ENCODE peak calls at places on chromosome 18, in ten cellular contexts. V, K, W, P, X, L, G, H, N and O are unnamed samples.

GRCh38 chr18:49694402-49694801 is 118.9 kb downstream of the ACAA2 start:
- DNase-seq in G (no peak), N (no peak), X (no peak), W (no peak), K (no peak), L (no peak), P (no peak), H (no peak), V (no peak), O (no peak)

GRCh38 chr18:7417742-7418141 is 149.4 kb upstream of the PTPRM start:
- DNase-seq in X (no peak), L (no peak), H (peak), W (no peak), G (no peak), K (no peak), V (no peak), P (no peak), N (no peak), O (peak)

GRCh38 chr18:57807336-57808117 is 4.4 kb upstream of the ATP8B1 start:
- DNase-seq in N (no peak), L (no peak), X (no peak), P (no peak), K (no peak), V (no peak), G (peak), W (no peak), H (no peak), O (no peak)

GRCh38 chr18:26941608-26942007 is 76.1 kb upstream of the AQP4 start:
- DNase-seq in P (no peak), G (no peak), H (no peak), W (peak), K (no peak), X (no peak), N (no peak), V (no peak), L (peak), O (no peak)

GRCh38 chr18:6821346-6821745 is 91.8 kb downstream of the ARHGAP28 start:
- DNase-seq in K (no peak), G (no peak), H (no peak), W (no peak), P (no peak), L (no peak), X (no peak), V (no peak), N (no peak), O (no peak)

GRCh38 chr18:9659499-9660387 is 45.4 kb upstream of the PPP4R1 start:
- DNase-seq in X (no peak), W (no peak), N (no peak), G (no peak), L (no peak), K (no peak), H (no peak), V (no peak), P (no peak), O (no peak)

GRCh38 chr18:61237529-61237928 is 95.7 kb upstream of the CDH20 start:
- DNase-seq in N (no peak), V (no peak), G (no peak), L (no peak), K (no peak), H (no peak), P (no peak), W (no peak), X (no peak), O (no peak)

GRCh38 chr18:48868468-48869466 is 82.0 kb downstream of the SMAD7 start:
- DNase-seq in P (no peak), L (no peak), K (peak), X (peak), H (no peak), N (no peak), V (no peak), G (peak), W (no peak), O (no peak)

GRCh38 chr18:79590191-79591039 is 89.2 kb upstream of the CTDP1 start:
- DNase-seq in W (no peak), V (no peak), K (no peak), H (no peak), X (no peak), L (no peak), N (no peak), P (no peak), G (no peak), O (no peak)

GRCh38 chr18:78980279-78980771 is 707 bp downstream of the SALL3 start:
- DNase-seq in H (no peak), X (no peak), G (no peak), P (no peak), L (no peak), W (no peak), K (no peak), N (no peak), V (no peak), O (no peak)

GRCh38 chr18:26103579-26103978 is 13.2 kb upstream of the SS18 start:
- DNase-seq in G (no peak), L (peak), K (peak), H (peak), P (no peak), V (no peak), X (no peak), W (peak), N (no peak), O (no peak)

DNA sequence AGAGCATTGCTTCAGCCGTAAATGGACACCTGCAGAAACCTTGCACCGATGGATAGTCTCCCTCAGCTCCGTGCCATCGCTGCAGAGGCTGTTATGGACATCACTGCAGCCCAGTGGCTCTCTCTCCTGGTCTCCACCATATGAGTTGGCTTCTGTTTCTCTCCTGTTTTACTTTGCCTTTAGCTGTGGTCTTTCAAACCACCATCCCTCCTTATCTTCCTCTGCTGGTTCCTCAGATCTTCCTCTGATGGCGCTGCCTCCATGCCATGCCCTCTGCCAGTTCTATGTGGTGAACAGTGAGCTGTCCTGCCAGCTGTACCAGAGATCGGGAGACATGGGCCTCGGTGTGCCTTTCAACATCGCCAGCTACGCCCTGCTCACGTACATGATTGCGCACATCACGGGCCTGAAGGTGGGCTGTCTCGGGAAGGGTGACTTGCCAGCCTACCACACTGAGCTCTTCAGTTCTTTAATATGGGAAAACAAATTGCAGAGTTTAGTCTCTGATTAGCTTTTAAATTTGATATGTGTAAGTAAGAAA is 13.1 kb downstream of the TYMS start:
- DNase-seq in W (no peak), V (no peak), P (no peak), G (no peak), N (no peak), X (no peak), L (no peak), K (no peak), H (no peak), O (no peak)
- TF ChIP-seq POLR2A in W (no peak), V (no peak), P (no peak), G (no peak), N (peak), X (peak), L (no peak), K (no peak), H (no peak), O (no peak)

DNA sequence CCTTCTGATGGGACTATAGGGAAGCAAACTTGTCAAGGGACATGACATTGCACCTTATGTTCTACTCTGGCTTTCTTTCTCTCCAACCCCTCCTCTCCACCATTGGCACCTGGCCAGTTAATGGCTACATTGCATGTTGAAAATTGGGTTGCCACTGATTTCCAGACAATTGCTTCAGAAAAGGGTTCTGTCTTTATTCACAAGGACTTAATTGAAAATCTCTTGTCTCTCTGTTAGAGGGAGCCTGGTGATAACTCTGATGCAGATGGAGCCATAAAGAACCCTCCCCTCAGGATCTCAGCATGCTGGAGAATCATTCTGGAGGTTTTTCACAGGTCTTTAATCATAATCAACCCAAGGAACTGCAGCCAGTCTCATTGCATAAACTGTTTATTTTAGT is 316.9 kb downstream of the RIT2 start:
- DNase-seq in L (no peak), W (no peak), G (no peak), P (no peak), X (no peak), H (no peak), K (no peak), V (no peak), N (no peak), O (no peak)
- TF ChIP-seq POLR2A in L (no peak), W (no peak), G (no peak), P (no peak), X (no peak), H (no peak), K (no peak), V (no peak), N (no peak), O (no peak)

DNA sequence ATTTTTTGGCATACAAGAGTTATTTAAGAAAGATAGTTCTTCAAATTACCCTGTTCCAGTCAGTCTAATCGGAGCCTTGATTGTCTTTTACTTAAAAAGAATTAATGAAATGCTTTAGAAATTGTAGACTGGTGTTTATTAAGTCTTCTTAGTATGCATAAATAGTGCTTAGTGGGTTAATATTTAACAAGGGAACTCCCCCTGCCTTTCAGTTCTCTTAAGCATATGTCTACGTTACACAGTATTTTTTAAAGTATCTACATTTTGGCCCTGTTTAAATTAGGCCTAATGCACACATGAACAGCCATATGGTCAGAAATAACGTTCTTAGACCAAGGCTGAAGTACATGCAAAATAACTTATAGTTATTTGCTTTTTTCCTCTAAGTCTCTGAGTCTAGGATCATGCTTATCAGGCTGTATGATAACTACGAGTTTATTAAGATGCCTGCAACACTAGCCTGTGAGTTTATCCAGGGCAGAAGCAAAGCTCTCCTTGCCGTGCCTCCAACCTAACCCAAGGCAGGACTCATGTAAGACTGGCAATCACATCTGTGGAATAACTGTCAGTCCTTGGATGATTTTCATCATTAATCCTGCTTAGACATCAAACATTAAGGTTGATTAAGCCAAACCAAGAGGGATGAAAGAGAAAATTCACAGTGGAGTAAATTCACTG is 6.7 kb downstream of the BCL2 start:
- DNase-seq in W (no peak), V (no peak), X (no peak), K (no peak), L (no peak), N (no peak), H (no peak), P (no peak), G (no peak), O (no peak)
- TF ChIP-seq POLR2A in W (no peak), V (no peak), X (no peak), K (no peak), L (no peak), N (no peak), H (no peak), P (no peak), G (no peak), O (no peak)

GRCh38 chr18:3297025-3297984 is 35.4 kb downstream of the MYL12B start:
- DNase-seq in X (peak), V (peak), L (peak), K (peak), N (peak), G (peak), W (peak), H (peak), P (peak), O (no peak)
- TF ChIP-seq POLR2A in X (peak), V (no peak), L (no peak), K (no peak), N (peak), G (no peak), W (peak), H (no peak), P (no peak), O (no peak)